ENCODE peak calls at places on chromosomes 5 and 9, in six cellular contexts. L, C, F, R, V and B are unnamed samples.

GRCh38 chr9:136728548-136729123 is 14.1 kb downstream of the LCN10 start:
- DNase-seq in V (peak; percentile 29), C (peak; percentile 32), L (no peak), R (no peak), F (no peak), B (peak; percentile 40)

GRCh38 chr5:168262042-168262743 is 29.3 kb upstream of the WWC1 start:
- DNase-seq in R (no peak), F (no peak), V (no peak), L (no peak), C (no peak), B (no peak)

GRCh38 chr5:154945695-154946301 is 4.9 kb downstream of the MRPL22 start:
- DNase-seq in F (no peak), L (no peak), C (peak; percentile 36), V (peak; percentile 28), R (no peak), B (no peak)

GRCh38 chr5:132840313-132840712 is 9.9 kb upstream of the SHROOM1 start:
- DNase-seq in C (no peak), F (no peak), R (no peak), V (no peak), L (no peak), B (no peak)

GRCh38 chr5:142597546-142598337 is 88.1 kb downstream of the FGF1 start:
- DNase-seq in C (no peak), V (peak; percentile 90), L (no peak), R (no peak), F (no peak), B (no peak)

GRCh38 chr9:95645992-95646391 is 129.2 kb upstream of the PTCH1 start:
- DNase-seq in V (no peak), C (no peak), L (no peak), R (no peak), F (no peak), B (no peak)

GRCh38 chr5:143234162-143234842 is 169.2 kb downstream of the NR3C1 start:
- DNase-seq in V (no peak), R (no peak), C (no peak), L (no peak), F (no peak), B (no peak)

GRCh38 chr5:2817031-2817603 is 65.6 kb upstream of the IRX2 start:
- DNase-seq in V (no peak), R (no peak), C (no peak), F (no peak), L (no peak), B (no peak)

GRCh38 chr5:138438003-138438723 is 694 bp upstream of the REEP2 start:
- DNase-seq in F (no peak), V (no peak), C (no peak), R (no peak), L (no peak), B (no peak)

GRCh38 chr9:38022203-38022602 is 46.8 kb downstream of the SHB start:
- DNase-seq in F (no peak), R (no peak), L (no peak), C (no peak), V (no peak), B (no peak)

GRCh38 chr9:100602302-100602930 is 24.5 kb downstream of the CAVIN4 start:
- DNase-seq in R (peak; percentile 44), V (peak; percentile 54), F (no peak), L (no peak), C (peak; percentile 44), B (peak; percentile 43)

GRCh38 chr9:33172735-33173238 is 5.7 kb upstream of the B4GALT1 start:
- DNase-seq in R (no peak), V (no peak), L (no peak), C (no peak), F (no peak), B (no peak)

GRCh38 chr5:31232273-31232888 is 38.9 kb downstream of the CDH6 start:
- DNase-seq in C (peak; percentile 54), R (no peak), V (peak; percentile 74), F (no peak), L (no peak), B (peak; percentile 23)

GRCh38 chr9:118567861-118568260 is 801.4 kb downstream of the BRINP1 start:
- DNase-seq in V (no peak), L (no peak), R (no peak), F (no peak), C (no peak), B (no peak)

GRCh38 chr5:133456933-133457402 is 155.4 kb downstream of the FSTL4 start:
- DNase-seq in V (no peak), F (peak; percentile 43), L (no peak), R (no peak), C (no peak), B (no peak)

GRCh38 chr5:99900302-99900811 is 634.8 kb upstream of the FAM174A start:
- DNase-seq in L (no peak), C (no peak), V (no peak), R (no peak), F (no peak), B (no peak)

GRCh38 chr9:95724253-95724991 is 151.1 kb upstream of the ERCC6L2 start:
- DNase-seq in C (peak; percentile 57), V (no peak), F (peak; percentile 17), L (no peak), R (no peak), B (no peak)

GRCh38 chr5:173781432-173781825 is 106.7 kb upstream of the CPEB4 start:
- DNase-seq in R (no peak), L (no peak), C (no peak), F (no peak), V (no peak), B (no peak)
- H3K4me1 ChIP-seq in R (peaks cover 34% of the 10 kb centered on the region), L (peaks cover 14% of the 10 kb centered on the region), C (peaks cover 60% of the 10 kb centered on the region), F (no peaks in the 10 kb centered on the region), V (peaks cover 16% of the 10 kb centered on the region), B (peaks cover 6% of the 10 kb centered on the region)

DNA sequence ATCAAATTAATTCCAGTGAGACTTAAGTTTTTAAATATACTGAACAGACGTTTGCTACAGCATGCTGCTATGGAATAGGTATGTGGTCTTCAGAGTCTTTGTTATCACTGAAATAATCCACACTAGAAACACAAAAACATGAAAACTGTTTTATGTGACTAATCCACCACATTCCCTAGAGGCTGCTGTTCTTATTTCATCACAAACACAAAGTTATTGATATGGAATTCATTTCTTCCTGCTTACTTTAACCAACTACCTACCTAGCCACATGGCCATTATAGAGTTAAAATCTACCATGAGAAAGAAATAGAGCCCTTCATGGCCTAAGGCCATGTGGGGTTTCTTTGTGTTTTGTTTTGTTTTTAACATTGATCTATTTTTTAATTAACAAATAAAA is 232.3 kb upstream of the PTGER4 start:
- DNase-seq in F (no peak), L (no peak), V (peak; percentile 55), C (no peak), R (no peak), B (no peak)
- H3K9me3 ChIP-seq in F (no peaks in the 10 kb centered on the region), L (no peaks in the 10 kb centered on the region), V (no peaks in the 10 kb centered on the region), C (peaks cover 5% of the 10 kb centered on the region), R (peaks cover 4% of the 10 kb centered on the region), B (no peaks in the 10 kb centered on the region)

DNA sequence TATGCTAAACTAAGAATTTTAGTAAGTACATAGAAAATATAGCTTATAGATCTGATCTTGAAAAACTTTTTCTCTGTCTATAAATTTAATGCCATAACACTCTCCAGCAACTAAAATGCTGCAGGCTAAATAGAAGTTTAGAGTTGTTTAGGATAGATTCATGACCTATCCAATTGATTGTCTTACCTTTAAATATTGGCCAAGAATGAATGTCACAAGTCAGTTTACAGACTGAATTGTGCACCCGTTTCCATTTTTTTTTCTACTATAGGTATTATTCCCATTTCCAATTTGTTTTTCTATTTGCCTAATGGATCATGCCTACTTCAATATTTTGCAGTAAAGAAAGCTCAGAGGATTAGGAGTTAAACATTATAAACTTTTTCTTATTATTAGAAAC is 129.5 kb downstream of the MLLT3 start:
- DNase-seq in L (no peak), R (no peak), C (no peak), V (no peak), F (no peak), B (no peak)
- H3K4me1 ChIP-seq in L (no peaks in the 10 kb centered on the region), R (no peaks in the 10 kb centered on the region), C (no peaks in the 10 kb centered on the region), V (no peaks in the 10 kb centered on the region), F (no peaks in the 10 kb centered on the region), B (no peaks in the 10 kb centered on the region)

GRCh38 chr5:141411575-141411974 is 1.2 kb upstream of the PCDHGA10 start:
- DNase-seq in L (no peak), F (no peak), C (no peak), V (no peak), R (no peak), B (no peak)
- H3K9me3 ChIP-seq in L (peaks cover 96% of the 10 kb centered on the region), F (peaks cover 72% of the 10 kb centered on the region), C (no peaks in the 10 kb centered on the region), V (peaks cover 52% of the 10 kb centered on the region), R (peaks cover 68% of the 10 kb centered on the region), B (no peaks in the 10 kb centered on the region)

GRCh38 chr5:16120579-16120978 is 59.0 kb downstream of the MARCHF11 start:
- DNase-seq in V (no peak), F (no peak), L (no peak), R (no peak), C (no peak), B (no peak)
- H3K4me1 ChIP-seq in V (no peaks in the 10 kb centered on the region), F (no peaks in the 10 kb centered on the region), L (no peaks in the 10 kb centered on the region), R (no peaks in the 10 kb centered on the region), C (no peaks in the 10 kb centered on the region), B (no peaks in the 10 kb centered on the region)

GRCh38 chr5:165130656-165131055 is 1625.2 kb downstream of the MAT2B start:
- DNase-seq in L (no peak), C (no peak), V (peak; percentile 11), R (no peak), F (no peak), B (no peak)
- H3K9me3 ChIP-seq in L (no peaks in the 10 kb centered on the region), C (no peaks in the 10 kb centered on the region), V (peaks cover 2% of the 10 kb centered on the region), R (no peaks in the 10 kb centered on the region), F (no peaks in the 10 kb centered on the region), B (no peaks in the 10 kb centered on the region)

GRCh38 chr5:98791110-98791509 is 17.6 kb downstream of the RGMB start:
- DNase-seq in V (no peak), L (no peak), C (no peak), R (no peak), F (no peak), B (no peak)

GRCh38 chr5:98794001-98794400 is 20.5 kb downstream of the RGMB start:
- DNase-seq in R (no peak), L (no peak), F (no peak), C (no peak), V (no peak), B (no peak)

GRCh38 chr5:98793223-98793622 is 19.8 kb downstream of the RGMB start:
- DNase-seq in F (no peak), L (no peak), V (no peak), R (no peak), C (no peak), B (no peak)

GRCh38 chr5:98794414-98795080 is 21.1 kb downstream of the RGMB start:
- DNase-seq in V (no peak), R (no peak), C (no peak), F (no peak), L (no peak), B (no peak)

DNA sequence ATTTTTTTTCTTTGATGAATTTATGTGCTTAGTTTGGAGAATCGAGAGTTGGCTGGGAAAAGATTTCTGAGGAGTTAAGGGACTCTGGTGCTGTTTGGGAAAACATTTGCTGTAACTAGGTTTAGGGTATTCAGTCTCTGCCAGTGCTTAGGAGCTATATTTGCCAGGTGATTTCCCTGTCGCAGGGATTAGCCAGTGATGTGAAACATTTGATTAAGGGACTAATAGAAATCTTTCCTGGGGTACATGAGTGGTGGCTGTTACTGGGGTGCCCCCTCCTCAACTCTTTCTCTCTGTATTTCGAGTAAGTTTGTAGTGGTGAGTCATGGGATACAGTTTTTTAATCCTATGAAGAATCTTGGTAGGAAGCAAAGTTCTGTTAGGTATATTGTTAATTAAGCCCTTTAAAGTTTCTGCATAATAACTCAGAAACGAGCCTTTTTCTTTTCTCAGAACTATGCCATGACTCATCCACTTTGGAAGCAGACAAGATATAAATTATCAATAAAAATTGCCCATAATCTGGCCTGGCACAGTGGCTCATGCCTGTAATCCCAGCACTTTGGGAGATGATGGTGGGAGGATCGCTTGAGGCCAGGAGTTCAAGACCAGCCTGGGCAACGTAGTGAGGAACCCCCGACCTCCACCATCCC is 18.6 kb downstream of the RGMB start:
- DNase-seq in V (no peak), C (no peak), R (no peak), F (no peak), L (no peak), B (no peak)
- H3K4me1 ChIP-seq in V (peaks cover 8% of the 10 kb centered on the region), C (no peaks in the 10 kb centered on the region), R (peaks cover 36% of the 10 kb centered on the region), F (no peaks in the 10 kb centered on the region), L (peaks cover 14% of the 10 kb centered on the region), B (no peaks in the 10 kb centered on the region)